ENCODE peak calls at places on chromosomes 11 and 22, in nine cellular contexts. Q is OCI-LY7, S is upper lobe of right lung, E is breast epithelium, Z is thyroid gland, C is colonic mucosa, A is left lung, R is esophagus squamous epithelium, W is sigmoid colon. D is an unnamed sample.
A peak's percentile ranks its signal among the peaks of the same experiment; 100 is the strongest.

GRCh38 chr11:3095712-3096361 is 38.6 kb upstream of the CARS1 start:
- DNase-seq in Q (no peak), S (peak; percentile 51), E (no peak), Z (no peak), C (no peak), A (no peak), R (no peak), W (peak; percentile 81), D (no peak)

GRCh38 chr11:34179026-34179675 is 73.7 kb downstream of the NAT10 start:
- DNase-seq in Q (no peak), S (no peak), E (no peak), Z (peak; percentile 83), C (no peak), A (no peak), R (no peak), W (no peak), D (no peak)

GRCh38 chr11:67303132-67303988 is at the start of gene SSH3:
- DNase-seq in Q (no peak), S (peak; percentile 94), E (peak; percentile 56), Z (peak; percentile 92), C (peak; percentile 90), A (peak; percentile 86), R (no peak), W (peak; percentile 84), D (no peak)

GRCh38 chr11:16613401-16614381 is 124.8 kb upstream of the C11orf58 start:
- DNase-seq in Q (peak; percentile 64), S (peak; percentile 91), E (peak; percentile 71), Z (peak; percentile 90), C (peak; percentile 83), A (peak; percentile 80), R (no peak), W (peak; percentile 89), D (no peak)

GRCh38 chr11:18669211-18669593 is 29.4 kb upstream of the TMEM86A start:
- DNase-seq in Q (no peak), S (no peak), E (no peak), Z (no peak), C (no peak), A (no peak), R (no peak), W (no peak), D (no peak)

GRCh38 chr11:746289-747175 is 732 bp upstream of the TALDO1 start:
- DNase-seq in Q (peak; percentile 35), S (no peak), E (no peak), Z (no peak), C (peak; percentile 39), A (no peak), R (no peak), W (peak; percentile 65), D (no peak)

GRCh38 chr11:18452927-18453326 is 2.7 kb upstream of the LDHAL6A start:
- DNase-seq in Q (no peak), S (no peak), E (no peak), Z (no peak), C (no peak), A (no peak), R (no peak), W (no peak), D (no peak)

GRCh38 chr11:73577496-73577917 is 20.4 kb downstream of the FAM168A start:
- DNase-seq in Q (no peak), S (no peak), E (no peak), Z (no peak), C (no peak), A (no peak), R (no peak), W (no peak), D (no peak)

GRCh38 chr11:61752117-61752924 is at the start of gene MYRF:
- DNase-seq in Q (no peak), S (peak; percentile 77), E (no peak), Z (peak; percentile 58), C (peak; percentile 65), A (peak; percentile 40), R (no peak), W (no peak), D (no peak)

GRCh38 chr11:105000797-105001196 is 22.2 kb downstream of the CASP5 start:
- DNase-seq in Q (peak; percentile 19), S (no peak), E (no peak), Z (no peak), C (no peak), A (no peak), R (no peak), W (no peak), D (peak; percentile 20)

GRCh38 chr11:65491614-65492386 is 7.0 kb upstream of the MALAT1 start:
- DNase-seq in Q (peak; percentile 64), S (peak; percentile 86), E (peak; percentile 92), Z (peak; percentile 98), C (peak; percentile 91), A (peak; percentile 87), R (no peak), W (peak; percentile 94), D (no peak)

GRCh38 chr11:3796346-3796745 is 1.0 kb downstream of the NUP98 start:
- DNase-seq in Q (peak; percentile 14), S (no peak), E (no peak), Z (no peak), C (no peak), A (no peak), R (no peak), W (no peak), D (no peak)

GRCh38 chr22:21451545-21452520 is 15.4 kb upstream of the TMEM191C start:
- DNase-seq in Q (no peak), S (peak; percentile 30), E (no peak), Z (no peak), C (peak; percentile 11), A (peak; percentile 2), R (no peak), W (peak; percentile 28), D (no peak)

DNA sequence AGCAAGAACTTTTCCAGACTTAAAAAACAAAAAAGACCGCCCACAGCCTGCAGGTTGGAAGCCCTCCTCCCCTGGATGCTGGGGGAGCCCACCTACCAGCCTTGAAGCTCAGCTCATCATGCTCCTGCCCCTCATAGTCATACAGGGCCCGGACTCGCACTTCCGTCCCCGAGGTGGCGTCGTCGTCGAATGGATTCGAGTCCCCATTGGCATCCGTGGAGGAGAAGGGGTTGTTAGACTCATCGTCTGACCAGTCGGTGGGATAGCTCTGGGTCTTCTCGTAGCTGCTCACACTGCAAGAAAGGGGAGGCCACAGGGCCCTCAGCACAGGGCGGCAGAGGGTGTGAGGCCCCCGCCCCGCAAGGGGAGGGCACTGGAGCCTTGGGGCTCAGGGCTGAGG is 19.0 kb upstream of the ARFGAP3 start:
- DNase-seq in Q (no peak), S (no peak), E (no peak), Z (no peak), C (no peak), A (no peak), R (no peak), W (no peak), D (no peak)
- H3K36me3 ChIP-seq in Q (peaks cover 25% of the 10 kb centered on the region), S (peaks cover 99% of the 10 kb centered on the region), E (no peaks in the 10 kb centered on the region), Z (peaks cover 69% of the 10 kb centered on the region), C (peaks cover 32% of the 10 kb centered on the region), A (peaks cover 100% of the 10 kb centered on the region), R (peaks cover 40% of the 10 kb centered on the region), W (peaks cover 41% of the 10 kb centered on the region), D (peaks cover 15% of the 10 kb centered on the region)

GRCh38 chr11:112292785-112293407 is 32.2 kb upstream of the PLET1 start:
- DNase-seq in Q (no peak), S (no peak), E (peak; percentile 80), Z (peak; percentile 59), C (no peak), A (no peak), R (no peak), W (peak; percentile 70), D (no peak)

GRCh38 chr11:112291191-112291590 is 30.5 kb upstream of the PLET1 start:
- DNase-seq in Q (no peak), S (no peak), E (no peak), Z (no peak), C (no peak), A (no peak), R (no peak), W (peak; percentile 45), D (no peak)

GRCh38 chr11:112294688-112295340 is 34.2 kb upstream of the PLET1 start:
- DNase-seq in Q (no peak), S (no peak), E (no peak), Z (no peak), C (no peak), A (no peak), R (no peak), W (peak; percentile 29), D (no peak)

GRCh38 chr11:112292188-112292587 is 31.5 kb upstream of the PLET1 start:
- DNase-seq in Q (no peak), S (no peak), E (no peak), Z (no peak), C (no peak), A (no peak), R (no peak), W (no peak), D (no peak)

DNA sequence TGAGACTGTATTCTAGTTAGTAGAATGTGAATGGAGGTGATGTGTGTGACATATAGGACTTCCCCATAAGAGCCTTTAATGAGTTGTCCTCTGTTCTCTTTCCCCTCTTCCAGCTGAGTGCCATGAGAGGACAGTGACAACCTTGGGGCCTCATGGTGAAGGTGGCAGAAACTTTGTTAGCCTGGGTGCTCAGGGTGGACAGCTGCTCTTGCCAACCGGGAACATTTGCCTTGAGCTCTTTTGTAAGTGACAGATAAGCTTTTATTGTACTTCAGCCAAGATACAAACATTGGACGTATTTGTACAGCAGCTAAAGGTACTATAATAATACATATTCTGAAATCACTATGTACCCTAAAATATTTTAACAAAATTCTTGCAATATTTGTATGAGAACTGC is 33.0 kb upstream of the PLET1 start:
- DNase-seq in Q (no peak), S (no peak), E (no peak), Z (no peak), C (no peak), A (no peak), R (no peak), W (peak; percentile 27), D (no peak)
- H3K27ac ChIP-seq in Q (no peak overlapping the region), S (peak overlapping the region; percentile 53), E (peak overlapping the region; percentile 40), Z (peak overlapping the region; percentile 66), C (no peak overlapping the region), A (peak overlapping the region; percentile 26), R (peak overlapping the region; percentile 56), W (peak overlapping the region; percentile 85), D (no peak overlapping the region)

DNA sequence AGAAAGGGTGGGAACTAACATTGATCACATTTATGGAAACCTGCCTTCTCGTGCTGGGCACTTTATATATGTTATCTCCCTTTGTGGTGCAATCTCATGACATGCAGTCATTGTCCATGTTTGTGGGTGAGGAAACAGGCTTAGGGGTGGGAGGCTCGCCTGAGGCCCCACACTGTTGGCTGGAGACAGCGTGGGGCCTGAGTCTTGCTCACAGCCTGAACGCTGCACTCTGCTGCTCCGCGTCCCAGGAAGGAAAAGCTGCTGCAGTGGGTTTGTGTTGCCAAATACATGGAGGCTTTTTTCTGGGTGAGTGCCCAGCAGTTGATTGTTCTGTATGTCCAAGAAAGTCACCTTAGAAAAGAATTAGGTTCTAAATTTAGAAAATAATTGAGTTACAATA is 24.8 kb downstream of the IGHMBP2 start:
- DNase-seq in Q (no peak), S (no peak), E (no peak), Z (no peak), C (no peak), A (no peak), R (no peak), W (no peak), D (no peak)
- H3K36me3 ChIP-seq in Q (peaks cover 72% of the 10 kb centered on the region), S (peaks cover 57% of the 10 kb centered on the region), E (no peaks in the 10 kb centered on the region), Z (peaks cover 30% of the 10 kb centered on the region), C (peaks cover 18% of the 10 kb centered on the region), A (peaks cover 96% of the 10 kb centered on the region), R (peaks cover 26% of the 10 kb centered on the region), W (peaks cover 17% of the 10 kb centered on the region), D (peaks cover 13% of the 10 kb centered on the region)

GRCh38 chr11:35714882-35715612 is 52.5 kb downstream of the TRIM44 start:
- DNase-seq in Q (no peak), S (no peak), E (no peak), Z (no peak), C (no peak), A (no peak), R (no peak), W (no peak), D (no peak)
- H3K27ac ChIP-seq in Q (no peak overlapping the region), S (no peak overlapping the region), E (no peak overlapping the region), Z (no peak overlapping the region), C (no peak overlapping the region), A (no peak overlapping the region), R (no peak overlapping the region), W (no peak overlapping the region), D (no peak overlapping the region)

D was measured in iPS DF 6.9.